ENCODE peak calls at places on chromosomes 2 and 18, in eight cellular contexts. One of them, this sample, is unnamed.

GRCh38 chr2:237962432-237963084 is 4.3 kb upstream of the UBE2F start:
- DNase-seq in glomerular endothelial cell: no peak
- DNase-seq in C1 segment of cervical spinal cord: no peak
- DNase-seq in GM10248: no peak
- DNase-seq in AG04449: no peak
- DNase-seq in epithelial cell of esophagus: peak; percentile 40
- DNase-seq in CMK: no peak
- DNase-seq in activated CD4-positive, alpha-beta memory T cell treated with anti-CD3 and anti-CD28 coated beads, Interleukin-2, amount 10 ng/mL, durations not matched to agents 7 days and 5 days: no peak
- DNase-seq in this sample: no peak

GRCh38 chr18:50629148-50629631 is 69.3 kb downstream of the MAPK4 start:
- DNase-seq in GM10248: no peak
- DNase-seq in C1 segment of cervical spinal cord: no peak
- DNase-seq in activated CD4-positive, alpha-beta memory T cell treated with anti-CD3 and anti-CD28 coated beads, Interleukin-2, amount 10 ng/mL, durations not matched to agents 7 days and 5 days: no peak
- DNase-seq in glomerular endothelial cell: no peak
- DNase-seq in AG04449: no peak
- DNase-seq in epithelial cell of esophagus: peak; percentile 71
- DNase-seq in CMK: no peak
- DNase-seq in this sample: no peak

GRCh38 chr2:157989227-157989626 is 112.4 kb upstream of the UPP2 start:
- DNase-seq in glomerular endothelial cell: no peak
- DNase-seq in epithelial cell of esophagus: no peak
- DNase-seq in AG04449: no peak
- DNase-seq in CMK: no peak
- DNase-seq in GM10248: no peak
- DNase-seq in activated CD4-positive, alpha-beta memory T cell treated with anti-CD3 and anti-CD28 coated beads, Interleukin-2, amount 10 ng/mL, durations not matched to agents 7 days and 5 days: no peak
- DNase-seq in C1 segment of cervical spinal cord: no peak
- DNase-seq in this sample: peak; percentile 2

GRCh38 chr2:127422631-127423475 is 4.6 kb downstream of the PROC start:
- DNase-seq in C1 segment of cervical spinal cord: no peak
- DNase-seq in AG04449: no peak
- DNase-seq in glomerular endothelial cell: no peak
- DNase-seq in epithelial cell of esophagus: no peak
- DNase-seq in CMK: no peak
- DNase-seq in GM10248: no peak
- DNase-seq in activated CD4-positive, alpha-beta memory T cell treated with anti-CD3 and anti-CD28 coated beads, Interleukin-2, amount 10 ng/mL, durations not matched to agents 7 days and 5 days: peak; percentile 16
- DNase-seq in this sample: no peak

GRCh38 chr2:86029873-86030272 is 75.8 kb downstream of the POLR1A start:
- DNase-seq in activated CD4-positive, alpha-beta memory T cell treated with anti-CD3 and anti-CD28 coated beads, Interleukin-2, amount 10 ng/mL, durations not matched to agents 7 days and 5 days: no peak
- DNase-seq in GM10248: no peak
- DNase-seq in epithelial cell of esophagus: no peak
- DNase-seq in C1 segment of cervical spinal cord: no peak
- DNase-seq in CMK: no peak
- DNase-seq in glomerular endothelial cell: no peak
- DNase-seq in AG04449: no peak
- DNase-seq in this sample: no peak

GRCh38 chr2:31205186-31205585 is 12.1 kb downstream of the CAPN14 start:
- DNase-seq in activated CD4-positive, alpha-beta memory T cell treated with anti-CD3 and anti-CD28 coated beads, Interleukin-2, amount 10 ng/mL, durations not matched to agents 7 days and 5 days: no peak
- DNase-seq in AG04449: no peak
- DNase-seq in glomerular endothelial cell: no peak
- DNase-seq in epithelial cell of esophagus: no peak
- DNase-seq in CMK: no peak
- DNase-seq in GM10248: no peak
- DNase-seq in C1 segment of cervical spinal cord: no peak
- DNase-seq in this sample: no peak

GRCh38 chr2:62660087-62660486 is 45.4 kb upstream of the EHBP1 start:
- DNase-seq in GM10248: peak; percentile 39
- DNase-seq in activated CD4-positive, alpha-beta memory T cell treated with anti-CD3 and anti-CD28 coated beads, Interleukin-2, amount 10 ng/mL, durations not matched to agents 7 days and 5 days: no peak
- DNase-seq in epithelial cell of esophagus: no peak
- DNase-seq in CMK: no peak
- DNase-seq in AG04449: no peak
- DNase-seq in glomerular endothelial cell: no peak
- DNase-seq in C1 segment of cervical spinal cord: no peak
- DNase-seq in this sample: no peak

GRCh38 chr2:17166506-17166905 is 351.7 kb downstream of the RAD51AP2 start:
- DNase-seq in AG04449: no peak
- DNase-seq in GM10248: no peak
- DNase-seq in C1 segment of cervical spinal cord: no peak
- DNase-seq in CMK: no peak
- DNase-seq in epithelial cell of esophagus: peak; percentile 69
- DNase-seq in activated CD4-positive, alpha-beta memory T cell treated with anti-CD3 and anti-CD28 coated beads, Interleukin-2, amount 10 ng/mL, durations not matched to agents 7 days and 5 days: no peak
- DNase-seq in glomerular endothelial cell: no peak
- DNase-seq in this sample: no peak

GRCh38 chr2:110979834-110980612 is 140.7 kb upstream of the BCL2L11 start:
- DNase-seq in C1 segment of cervical spinal cord: no peak
- DNase-seq in CMK: no peak
- DNase-seq in GM10248: no peak
- DNase-seq in activated CD4-positive, alpha-beta memory T cell treated with anti-CD3 and anti-CD28 coated beads, Interleukin-2, amount 10 ng/mL, durations not matched to agents 7 days and 5 days: no peak
- DNase-seq in glomerular endothelial cell: no peak
- DNase-seq in epithelial cell of esophagus: peak; percentile 26
- DNase-seq in AG04449: no peak
- DNase-seq in this sample: no peak

GRCh38 chr2:47134386-47135090 is 20.6 kb downstream of the STPG4 start:
- DNase-seq in activated CD4-positive, alpha-beta memory T cell treated with anti-CD3 and anti-CD28 coated beads, Interleukin-2, amount 10 ng/mL, durations not matched to agents 7 days and 5 days: no peak
- DNase-seq in epithelial cell of esophagus: peak; percentile 62
- DNase-seq in C1 segment of cervical spinal cord: no peak
- DNase-seq in glomerular endothelial cell: no peak
- DNase-seq in CMK: no peak
- DNase-seq in GM10248: no peak
- DNase-seq in AG04449: no peak
- DNase-seq in this sample: no peak

GRCh38 chr2:203861607-203862006 is 6.0 kb upstream of the CTLA4 start:
- DNase-seq in C1 segment of cervical spinal cord: no peak
- DNase-seq in activated CD4-positive, alpha-beta memory T cell treated with anti-CD3 and anti-CD28 coated beads, Interleukin-2, amount 10 ng/mL, durations not matched to agents 7 days and 5 days: no peak
- DNase-seq in AG04449: no peak
- DNase-seq in glomerular endothelial cell: no peak
- DNase-seq in CMK: no peak
- DNase-seq in epithelial cell of esophagus: no peak
- DNase-seq in GM10248: no peak
- DNase-seq in this sample: no peak

GRCh38 chr2:191051825-191052778 is 38.1 kb upstream of the STAT1 start:
- DNase-seq in glomerular endothelial cell: no peak
- DNase-seq in C1 segment of cervical spinal cord: no peak
- DNase-seq in AG04449: no peak
- DNase-seq in GM10248: peak; percentile 41
- DNase-seq in activated CD4-positive, alpha-beta memory T cell treated with anti-CD3 and anti-CD28 coated beads, Interleukin-2, amount 10 ng/mL, durations not matched to agents 7 days and 5 days: no peak
- DNase-seq in CMK: no peak
- DNase-seq in epithelial cell of esophagus: peak; percentile 65
- DNase-seq in this sample: peak; percentile 22

GRCh38 chr2:9004338-9005204 is 1.1 kb upstream of the MBOAT2 start:
- DNase-seq in CMK: no peak
- DNase-seq in C1 segment of cervical spinal cord: no peak
- DNase-seq in GM10248: no peak
- DNase-seq in activated CD4-positive, alpha-beta memory T cell treated with anti-CD3 and anti-CD28 coated beads, Interleukin-2, amount 10 ng/mL, durations not matched to agents 7 days and 5 days: no peak
- DNase-seq in epithelial cell of esophagus: peak; percentile 97
- DNase-seq in AG04449: no peak
- DNase-seq in glomerular endothelial cell: no peak
- DNase-seq in this sample: no peak

GRCh38 chr2:46836295-46837111 is 79.1 kb downstream of the MCFD2 start:
- DNase-seq in activated CD4-positive, alpha-beta memory T cell treated with anti-CD3 and anti-CD28 coated beads, Interleukin-2, amount 10 ng/mL, durations not matched to agents 7 days and 5 days: no peak
- DNase-seq in AG04449: no peak
- DNase-seq in C1 segment of cervical spinal cord: no peak
- DNase-seq in epithelial cell of esophagus: no peak
- DNase-seq in glomerular endothelial cell: no peak
- DNase-seq in CMK: no peak
- DNase-seq in GM10248: no peak
- DNase-seq in this sample: no peak

GRCh38 chr2:176582990-176583481 is 313.8 kb downstream of the MTX2 start:
- DNase-seq in AG04449: peak; percentile 82
- DNase-seq in C1 segment of cervical spinal cord: no peak
- DNase-seq in epithelial cell of esophagus: peak; percentile 92
- DNase-seq in CMK: no peak
- DNase-seq in GM10248: no peak
- DNase-seq in glomerular endothelial cell: peak; percentile 58
- DNase-seq in activated CD4-positive, alpha-beta memory T cell treated with anti-CD3 and anti-CD28 coated beads, Interleukin-2, amount 10 ng/mL, durations not matched to agents 7 days and 5 days: no peak
- DNase-seq in this sample: no peak

GRCh38 chr2:235390108-235390815 is 103.6 kb upstream of the AGAP1 start:
- DNase-seq in CMK: peak; percentile 29
- DNase-seq in epithelial cell of esophagus: peak; percentile 49
- DNase-seq in GM10248: no peak
- DNase-seq in activated CD4-positive, alpha-beta memory T cell treated with anti-CD3 and anti-CD28 coated beads, Interleukin-2, amount 10 ng/mL, durations not matched to agents 7 days and 5 days: peak; percentile 68
- DNase-seq in glomerular endothelial cell: no peak
- DNase-seq in AG04449: no peak
- DNase-seq in C1 segment of cervical spinal cord: peak; percentile 30
- DNase-seq in this sample: no peak

GRCh38 chr18:63224574-63224973 is 95.0 kb downstream of the BCL2 start:
- DNase-seq in glomerular endothelial cell: no peak
- DNase-seq in CMK: no peak
- DNase-seq in GM10248: no peak
- DNase-seq in AG04449: no peak
- DNase-seq in C1 segment of cervical spinal cord: no peak
- DNase-seq in epithelial cell of esophagus: no peak
- DNase-seq in activated CD4-positive, alpha-beta memory T cell treated with anti-CD3 and anti-CD28 coated beads, Interleukin-2, amount 10 ng/mL, durations not matched to agents 7 days and 5 days: no peak
- DNase-seq in this sample: no peak

GRCh38 chr2:1621501-1621900 is 122.8 kb downstream of the PXDN start:
- DNase-seq in GM10248: no peak
- DNase-seq in C1 segment of cervical spinal cord: no peak
- DNase-seq in activated CD4-positive, alpha-beta memory T cell treated with anti-CD3 and anti-CD28 coated beads, Interleukin-2, amount 10 ng/mL, durations not matched to agents 7 days and 5 days: no peak
- DNase-seq in CMK: no peak
- DNase-seq in epithelial cell of esophagus: no peak
- DNase-seq in AG04449: no peak
- DNase-seq in glomerular endothelial cell: no peak
- DNase-seq in this sample: no peak

This sample was measured in hippocampal formation.